ENCODE peak calls at places on chromosome 17, in ten cellular contexts. F is right lobe of liver, S is AG10803, A is fibroblast of the aortic adventitia, P is AG04450, I is tibial artery, Q is HFF-Myc, N is fibroblast of lung, G is PC-3, W is mammary epithelial cell. R is an unnamed sample.

GRCh38 chr17:64185101-64185500 is 55.2 kb upstream of the ERN1 start:
- DNase-seq in G (no peak), S (no peak), N (no peak), A (no peak), W (no peak), Q (no peak), P (no peak), I (no peak), F (no peak), R (no peak)

GRCh38 chr17:28338056-28338768 is 2.7 kb downstream of the TNFAIP1 start:
- DNase-seq in N (peak), Q (peak), I (no peak), W (no peak), G (peak), A (peak), S (peak), P (no peak), F (no peak), R (no peak)

GRCh38 chr17:55635253-55635766 is 87.4 kb downstream of the TMEM100 start:
- DNase-seq in N (no peak), P (no peak), G (no peak), I (no peak), A (peak), Q (no peak), F (no peak), S (no peak), W (no peak), R (no peak)

GRCh38 chr17:16319969-16320368 is 33.3 kb downstream of the CENPV start:
- DNase-seq in S (no peak), N (no peak), P (no peak), A (no peak), I (no peak), G (no peak), W (no peak), F (no peak), Q (no peak), R (no peak)

GRCh38 chr17:47720754-47721533 is 12.1 kb upstream of the TBX21 start:
- DNase-seq in Q (no peak), A (no peak), G (peak), I (no peak), W (peak), S (peak), F (no peak), P (no peak), N (peak), R (peak)

GRCh38 chr17:80731255-80731840 is 186.7 kb downstream of the RPTOR start:
- DNase-seq in Q (no peak), N (no peak), S (no peak), G (no peak), F (no peak), W (no peak), I (no peak), A (no peak), P (no peak), R (no peak)

GRCh38 chr17:64491995-64492394 is 4.9 kb downstream of the POLG2 start:
- DNase-seq in A (no peak), G (peak), I (no peak), F (no peak), W (peak), Q (no peak), P (no peak), S (peak), N (peak), R (no peak)

GRCh38 chr17:17823433-17824118 is 13.2 kb downstream of the SREBF1 start:
- DNase-seq in I (peak), G (peak), P (no peak), Q (no peak), A (peak), W (peak), F (peak), N (peak), S (peak), R (peak)

GRCh38 chr17:9676742-9677387 is 31.5 kb downstream of the USP43 start:
- DNase-seq in A (no peak), F (no peak), Q (peak), I (no peak), S (peak), P (no peak), N (peak), W (peak), G (peak), R (no peak)

GRCh38 chr17:42536048-42536371 is at the start of gene NAGLU:
- DNase-seq in Q (peak), P (no peak), S (peak), W (peak), I (peak), F (peak), N (peak), A (peak), G (peak), R (peak)

GRCh38 chr17:77471984-77472836 is 331.4 kb downstream of the SEC14L1 start:
- DNase-seq in F (no peak), N (peak), I (no peak), S (peak), Q (no peak), A (peak), G (no peak), P (no peak), W (peak), R (peak)

GRCh38 chr17:4788807-4789700 is at the start of gene GLTPD2:
- DNase-seq in G (no peak), S (no peak), W (no peak), A (no peak), Q (no peak), N (no peak), F (peak), P (no peak), I (no peak), R (no peak)

GRCh38 chr17:67244621-67245072 is 349 bp downstream of the HELZ start:
- DNase-seq in A (no peak), F (peak), Q (no peak), G (no peak), I (no peak), N (no peak), S (no peak), W (no peak), P (no peak), R (no peak)

GRCh38 chr17:18040287-18040858 is 1.2 kb downstream of the GID4 start:
- DNase-seq in W (no peak), G (no peak), F (no peak), Q (no peak), S (no peak), N (no peak), P (no peak), I (no peak), A (no peak), R (no peak)

GRCh38 chr17:17729620-17730249 is 48.5 kb downstream of the RAI1 start:
- DNase-seq in W (no peak), S (no peak), I (no peak), F (no peak), P (no peak), N (no peak), G (peak), A (no peak), Q (no peak), R (peak)

GRCh38 chr17:68603027-68603426 is 1.9 kb upstream of the FAM20A start:
- DNase-seq in I (peak), G (no peak), Q (no peak), S (no peak), F (no peak), W (no peak), A (no peak), P (no peak), N (no peak), R (no peak)

GRCh38 chr17:2105663-2106062 is 50.8 kb downstream of the HIC1 start:
- DNase-seq in G (no peak), W (no peak), N (no peak), P (no peak), F (no peak), Q (no peak), A (no peak), I (no peak), S (no peak), R (no peak)

GRCh38 chr17:63275968-63276349 is 170.1 kb downstream of the CYB561 start:
- DNase-seq in N (no peak), G (no peak), F (no peak), P (no peak), S (peak), Q (no peak), I (no peak), A (peak), W (no peak), R (no peak)

GRCh38 chr17:51731941-51732722 is 426.4 kb downstream of the CA10 start:
- DNase-seq in Q (no peak), W (no peak), P (no peak), G (no peak), A (no peak), I (no peak), F (no peak), S (no peak), N (no peak), R (no peak)
- TF ChIP-seq CTCF in Q (no peak), W (no peak), P (no peak), G (no peak), A (no peak), I (no peak), F (no peak), S (no peak), N (no peak), R (no peak)

GRCh38 chr17:52827526-52827925 is 669.0 kb upstream of the CA10 start:
- DNase-seq in W (no peak), I (no peak), Q (no peak), P (no peak), S (no peak), F (peak), G (peak), N (no peak), A (no peak), R (no peak)
- TF ChIP-seq CTCF in W (no peak), I (no peak), Q (no peak), P (no peak), S (no peak), F (no peak), G (no peak), N (no peak), A (no peak), R (no peak)

GRCh38 chr17:13943859-13944258 is 125.4 kb upstream of the COX10 start:
- DNase-seq in A (no peak), Q (no peak), S (no peak), I (no peak), P (no peak), W (no peak), F (no peak), N (no peak), G (no peak), R (no peak)

GRCh38 chr17:13939222-13939621 is 130.1 kb upstream of the COX10 start:
- DNase-seq in N (no peak), W (no peak), F (no peak), A (no peak), P (no peak), S (no peak), G (peak), I (no peak), Q (no peak), R (no peak)

GRCh38 chr17:13941781-13942180 is 127.5 kb upstream of the COX10 start:
- DNase-seq in S (no peak), W (no peak), I (no peak), P (no peak), A (no peak), G (peak), Q (no peak), F (no peak), N (no peak), R (no peak)

DNA sequence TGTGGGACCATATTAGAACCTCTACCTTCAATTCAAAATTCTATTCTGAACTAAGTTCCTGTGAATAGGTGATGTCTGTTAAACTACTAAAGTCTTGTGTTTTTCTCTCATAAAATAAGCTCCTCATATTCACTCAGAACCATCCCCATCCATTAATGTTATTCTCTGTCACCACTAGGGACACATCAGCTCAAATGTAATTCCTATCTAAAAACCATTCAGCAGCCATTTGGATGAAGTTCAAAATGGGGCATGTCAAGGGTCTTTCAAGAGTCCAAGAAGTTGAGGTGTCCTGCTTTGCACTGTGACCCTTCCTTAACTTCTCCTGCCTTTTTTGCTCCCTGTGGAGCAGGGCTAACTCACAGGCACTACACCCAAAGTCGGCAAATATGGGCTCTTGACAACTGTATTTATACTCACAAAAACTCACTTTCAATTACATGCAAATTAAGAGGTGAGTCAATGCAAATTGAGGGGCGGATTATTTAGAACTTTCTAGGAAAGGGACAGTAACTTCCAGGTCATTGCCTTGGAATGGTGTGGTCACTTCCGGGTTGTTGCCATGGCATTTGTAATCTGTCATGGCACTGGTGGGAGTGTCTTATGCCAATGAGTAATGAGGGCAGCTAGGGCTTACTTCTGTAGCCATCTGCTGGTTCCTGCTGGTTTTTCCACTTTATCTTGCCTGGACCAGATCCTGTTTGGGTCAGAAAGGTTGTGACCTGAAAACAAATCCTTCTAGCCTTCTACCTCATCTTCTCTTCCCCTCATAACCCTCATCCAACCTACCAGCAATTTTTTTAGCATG is 128.2 kb upstream of the COX10 start:
- DNase-seq in G (peak), Q (no peak), I (no peak), F (no peak), N (peak), P (no peak), W (peak), A (peak), S (peak), R (no peak)
- TF ChIP-seq CTCF in G (peak), Q (no peak), I (no peak), F (no peak), N (no peak), P (no peak), W (no peak), A (peak), S (peak), R (no peak)

GRCh38 chr17:30380106-30380420 is 1.3 kb downstream of the CPD start:
- DNase-seq in P (no peak), I (no peak), A (peak), W (no peak), S (no peak), N (peak), Q (no peak), G (peak), F (no peak), R (peak)

GRCh38 chr17:30378191-30378796 is 433 bp upstream of the CPD start:
- DNase-seq in G (no peak), F (peak), S (no peak), P (no peak), N (peak), W (no peak), A (no peak), I (no peak), Q (no peak), R (peak)

GRCh38 chr17:30379303-30380105 is 777 bp downstream of the CPD start:
- DNase-seq in G (no peak), P (no peak), S (no peak), N (no peak), I (peak), W (no peak), A (no peak), F (peak), Q (no peak), R (peak)

GRCh38 chr17:30377574-30377973 is 1.2 kb upstream of the CPD start:
- DNase-seq in G (no peak), Q (no peak), N (no peak), P (no peak), F (no peak), W (no peak), S (no peak), A (no peak), I (no peak), R (no peak)

DNA sequence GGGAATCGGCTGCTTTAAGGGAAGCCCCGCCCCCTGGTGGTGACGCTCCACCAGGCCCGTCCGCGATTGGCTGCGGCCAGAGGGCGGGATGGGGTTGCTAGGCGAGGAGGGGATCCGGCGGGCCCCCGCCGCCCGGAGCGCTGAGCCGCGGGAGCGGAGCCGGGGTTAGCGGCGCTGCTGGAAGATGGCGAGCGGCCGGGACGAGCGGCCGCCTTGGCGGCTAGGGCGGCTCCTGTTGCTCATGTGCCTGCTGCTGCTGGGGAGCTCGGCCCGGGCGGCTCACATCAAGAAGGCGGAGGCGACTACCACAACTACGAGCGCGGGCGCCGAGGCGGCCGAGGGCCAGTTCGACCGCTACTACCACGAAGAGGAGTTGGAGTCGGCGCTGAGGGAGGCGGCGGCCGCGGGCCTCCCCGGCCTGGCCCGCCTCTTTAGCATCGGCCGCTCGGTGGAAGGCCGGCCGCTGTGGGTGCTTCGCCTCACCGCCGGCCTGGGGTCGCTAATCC is at the start of gene CPD:
- DNase-seq in W (peak), S (peak), F (peak), N (peak), A (peak), Q (peak), P (peak), I (peak), G (peak), R (peak)
- TF ChIP-seq CTCF in W (no peak), S (no peak), F (peak), N (no peak), A (no peak), Q (no peak), P (no peak), I (no peak), G (no peak), R (no peak)

DNA sequence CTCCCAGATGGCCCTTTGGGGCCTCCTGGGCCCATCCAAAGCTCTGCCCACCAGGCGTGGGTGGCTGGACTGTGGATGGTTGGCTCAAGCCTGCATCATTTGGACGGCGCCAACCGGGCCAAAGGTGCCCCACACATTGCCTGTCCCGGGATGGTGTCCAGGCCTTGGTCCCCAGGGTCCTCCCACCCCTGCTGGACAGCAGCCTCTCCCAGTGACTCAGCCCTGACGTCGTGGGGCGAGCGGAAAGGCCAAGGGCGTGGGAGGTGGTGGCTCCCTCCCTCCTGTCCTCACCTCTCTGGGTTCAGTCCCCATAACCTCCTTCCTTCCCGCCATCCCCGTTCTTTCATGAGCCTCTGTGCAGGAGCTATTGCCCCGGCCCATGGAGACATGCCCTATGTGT is 42.1 kb upstream of the DLX4 start:
- DNase-seq in P (no peak), S (peak), G (no peak), Q (no peak), N (peak), F (no peak), I (peak), W (no peak), A (peak), R (no peak)
- TF ChIP-seq CTCF in P (no peak), S (no peak), G (no peak), Q (no peak), N (no peak), F (no peak), I (no peak), W (no peak), A (no peak), R (no peak)

GRCh38 chr17:12134101-12134500 is 113.4 kb downstream of the MAP2K4 start:
- DNase-seq in S (no peak), I (no peak), N (no peak), W (no peak), P (no peak), Q (no peak), G (no peak), A (no peak), F (no peak), R (no peak)

GRCh38 chr17:12137859-12138258 is 117.2 kb downstream of the MAP2K4 start:
- DNase-seq in A (no peak), N (no peak), G (no peak), W (no peak), P (no peak), I (no peak), Q (no peak), F (no peak), S (no peak), R (no peak)

GRCh38 chr17:12134587-12134986 is 113.9 kb downstream of the MAP2K4 start:
- DNase-seq in P (no peak), W (no peak), F (no peak), S (no peak), N (no peak), G (no peak), Q (no peak), I (no peak), A (no peak), R (no peak)

GRCh38 chr17:12136646-12137045 is 116.0 kb downstream of the MAP2K4 start:
- DNase-seq in S (no peak), A (no peak), Q (no peak), W (no peak), G (no peak), I (no peak), F (no peak), N (peak), P (no peak), R (no peak)

DNA sequence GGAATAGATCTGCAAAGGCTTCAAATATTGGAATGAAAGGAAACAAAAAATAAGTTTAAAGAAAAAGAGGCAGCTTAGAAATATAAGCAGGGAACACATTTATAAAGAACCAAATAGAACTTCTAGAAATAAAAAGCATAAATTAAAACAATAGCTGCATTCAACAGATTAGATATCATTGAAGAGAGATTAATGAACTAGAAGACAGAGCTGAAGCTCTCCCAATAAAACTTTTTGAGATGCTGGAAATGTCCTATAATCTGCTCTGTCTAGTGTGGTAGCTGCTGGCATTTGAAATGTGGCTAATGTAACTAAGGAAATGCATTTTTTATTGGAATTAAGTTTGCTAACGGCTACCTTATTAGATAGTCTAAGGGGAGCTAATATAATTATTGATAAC is 115.6 kb downstream of the MAP2K4 start:
- DNase-seq in N (peak), A (no peak), P (no peak), Q (no peak), F (no peak), G (no peak), W (no peak), S (no peak), I (no peak), R (no peak)
- TF ChIP-seq CTCF in N (no peak), A (no peak), P (no peak), Q (no peak), F (no peak), G (no peak), W (no peak), S (no peak), I (no peak), R (no peak)

GRCh38 chr17:7254511-7254910 is 2.5 kb downstream of the ELP5 start:
- DNase-seq in W (no peak), A (no peak), N (no peak), P (no peak), F (no peak), Q (no peak), G (no peak), S (no peak), I (no peak), R (no peak)

GRCh38 chr17:7250655-7251329 is 742 bp downstream of the CTDNEP1 start:
- DNase-seq in P (no peak), Q (no peak), W (no peak), G (no peak), S (no peak), N (no peak), A (no peak), F (no peak), I (no peak), R (no peak)

GRCh38 chr17:7251330-7252175 is at the start of gene CTDNEP1:
- DNase-seq in F (peak), A (peak), S (peak), Q (peak), N (peak), W (peak), P (peak), G (peak), I (peak), R (peak)

GRCh38 chr17:7253082-7253481 is 1.1 kb downstream of the ELP5 start:
- DNase-seq in N (no peak), S (no peak), G (no peak), F (no peak), P (no peak), W (no peak), A (no peak), Q (no peak), I (no peak), R (no peak)

GRCh38 chr17:7252176-7253043 is at the start of gene ELP5:
- DNase-seq in Q (no peak), W (peak), I (peak), S (peak), A (peak), G (peak), N (peak), F (peak), P (peak), R (peak)
- TF ChIP-seq CTCF in Q (no peak), W (peak), I (no peak), S (peak), A (no peak), G (peak), N (no peak), F (peak), P (no peak), R (peak)

R was measured in GM20000.